ENCODE peak calls at places on chromosomes 5 and 9, in seven cellular contexts. One of them, this sample, is unnamed. For H3K27me3, the result is how much of the 10 kb centered on the place peaks cover.

GRCh38 chr9:94807556-94807955 is 81.1 kb downstream of the AOPEP start:
- DNase-seq in mammary epithelial cell: peak
- DNase-seq in heart right ventricle: no peak
- DNase-seq in H9: no peak
- DNase-seq in IMR-90: peak
- DNase-seq in effector memory CD4-positive, alpha-beta T cell: no peak
- DNase-seq in CD4-positive, alpha-beta T cell: no peak
- DNase-seq in this sample: no peak

GRCh38 chr5:175682664-175683063 is 24.8 kb downstream of the HRH2 start:
- DNase-seq in heart right ventricle: no peak
- DNase-seq in H9: no peak
- DNase-seq in CD4-positive, alpha-beta T cell: no peak
- DNase-seq in effector memory CD4-positive, alpha-beta T cell: no peak
- DNase-seq in IMR-90: no peak
- DNase-seq in mammary epithelial cell: no peak
- DNase-seq in this sample: no peak

GRCh38 chr9:83708515-83709158 is 879 bp upstream of the UBQLN1 start:
- DNase-seq in IMR-90: peak
- DNase-seq in H9: peak
- DNase-seq in effector memory CD4-positive, alpha-beta T cell: peak
- DNase-seq in heart right ventricle: peak
- DNase-seq in CD4-positive, alpha-beta T cell: peak
- DNase-seq in mammary epithelial cell: peak
- DNase-seq in this sample: peak

GRCh38 chr5:13944564-13945195 is at the start of gene DNAH5:
- DNase-seq in mammary epithelial cell: peak
- DNase-seq in IMR-90: peak
- DNase-seq in effector memory CD4-positive, alpha-beta T cell: no peak
- DNase-seq in H9: no peak
- DNase-seq in CD4-positive, alpha-beta T cell: no peak
- DNase-seq in heart right ventricle: no peak
- DNase-seq in this sample: no peak

GRCh38 chr5:59209758-59210359 is 627.0 kb downstream of the RAB3C start:
- DNase-seq in heart right ventricle: no peak
- DNase-seq in mammary epithelial cell: peak
- DNase-seq in CD4-positive, alpha-beta T cell: no peak
- DNase-seq in H9: no peak
- DNase-seq in effector memory CD4-positive, alpha-beta T cell: no peak
- DNase-seq in IMR-90: peak
- DNase-seq in this sample: no peak

GRCh38 chr5:15499528-15500325 is at the start of gene FBXL7:
- DNase-seq in CD4-positive, alpha-beta T cell: no peak
- DNase-seq in H9: peak
- DNase-seq in IMR-90: peak
- DNase-seq in mammary epithelial cell: peak
- DNase-seq in effector memory CD4-positive, alpha-beta T cell: no peak
- DNase-seq in heart right ventricle: peak
- DNase-seq in this sample: peak

GRCh38 chr5:89595065-89595464 is 712.1 kb upstream of the MEF2C start:
- DNase-seq in H9: no peak
- DNase-seq in CD4-positive, alpha-beta T cell: no peak
- DNase-seq in IMR-90: no peak
- DNase-seq in heart right ventricle: no peak
- DNase-seq in effector memory CD4-positive, alpha-beta T cell: no peak
- DNase-seq in mammary epithelial cell: no peak
- DNase-seq in this sample: no peak

GRCh38 chr5:146520731-146521130 is 4.7 kb upstream of the GPR151 start:
- DNase-seq in IMR-90: no peak
- DNase-seq in effector memory CD4-positive, alpha-beta T cell: no peak
- DNase-seq in H9: no peak
- DNase-seq in mammary epithelial cell: no peak
- DNase-seq in CD4-positive, alpha-beta T cell: no peak
- DNase-seq in heart right ventricle: no peak
- DNase-seq in this sample: no peak

GRCh38 chr5:88660947-88661869 is 221.8 kb downstream of the MEF2C start:
- DNase-seq in heart right ventricle: no peak
- DNase-seq in mammary epithelial cell: peak
- DNase-seq in IMR-90: peak
- DNase-seq in CD4-positive, alpha-beta T cell: no peak
- DNase-seq in effector memory CD4-positive, alpha-beta T cell: no peak
- DNase-seq in H9: peak
- DNase-seq in this sample: peak

GRCh38 chr5:97797994-97798451 is 615.0 kb upstream of the RIOK2 start:
- DNase-seq in CD4-positive, alpha-beta T cell: no peak
- DNase-seq in heart right ventricle: no peak
- DNase-seq in H9: no peak
- DNase-seq in mammary epithelial cell: no peak
- DNase-seq in effector memory CD4-positive, alpha-beta T cell: no peak
- DNase-seq in IMR-90: no peak
- DNase-seq in this sample: no peak

GRCh38 chr5:61163905-61164304 is 1.6 kb upstream of the SMIM15 start:
- DNase-seq in CD4-positive, alpha-beta T cell: no peak
- DNase-seq in H9: no peak
- DNase-seq in IMR-90: no peak
- DNase-seq in mammary epithelial cell: no peak
- DNase-seq in heart right ventricle: no peak
- DNase-seq in effector memory CD4-positive, alpha-beta T cell: no peak
- DNase-seq in this sample: no peak

GRCh38 chr9:131042666-131043065 is 33.7 kb downstream of the LAMC3 start:
- DNase-seq in CD4-positive, alpha-beta T cell: no peak
- DNase-seq in H9: no peak
- DNase-seq in heart right ventricle: no peak
- DNase-seq in effector memory CD4-positive, alpha-beta T cell: no peak
- DNase-seq in IMR-90: no peak
- DNase-seq in mammary epithelial cell: no peak
- DNase-seq in this sample: no peak

GRCh38 chr9:85745203-85745602 is 3.4 kb upstream of the AGTPBP1 start:
- DNase-seq in H9: no peak
- DNase-seq in IMR-90: no peak
- DNase-seq in heart right ventricle: no peak
- DNase-seq in effector memory CD4-positive, alpha-beta T cell: no peak
- DNase-seq in mammary epithelial cell: no peak
- DNase-seq in CD4-positive, alpha-beta T cell: no peak
- DNase-seq in this sample: no peak

GRCh38 chr9:85744481-85744880 is 2.7 kb upstream of the AGTPBP1 start:
- DNase-seq in mammary epithelial cell: no peak
- DNase-seq in IMR-90: no peak
- DNase-seq in H9: peak
- DNase-seq in CD4-positive, alpha-beta T cell: no peak
- DNase-seq in effector memory CD4-positive, alpha-beta T cell: no peak
- DNase-seq in heart right ventricle: no peak
- DNase-seq in this sample: no peak

GRCh38 chr9:85743290-85744128 is 1.8 kb upstream of the AGTPBP1 start:
- DNase-seq in effector memory CD4-positive, alpha-beta T cell: no peak
- DNase-seq in mammary epithelial cell: peak
- DNase-seq in heart right ventricle: no peak
- DNase-seq in IMR-90: peak
- DNase-seq in H9: peak
- DNase-seq in CD4-positive, alpha-beta T cell: no peak
- DNase-seq in this sample: peak

GRCh38 chr9:85742630-85742928 is 825 bp upstream of the AGTPBP1 start:
- DNase-seq in effector memory CD4-positive, alpha-beta T cell: no peak
- DNase-seq in IMR-90: peak
- DNase-seq in mammary epithelial cell: peak
- DNase-seq in H9: no peak
- DNase-seq in CD4-positive, alpha-beta T cell: no peak
- DNase-seq in heart right ventricle: no peak
- DNase-seq in this sample: no peak

GRCh38 chr9:85746309-85746708 is 4.6 kb upstream of the AGTPBP1 start:
- DNase-seq in CD4-positive, alpha-beta T cell: no peak
- DNase-seq in IMR-90: no peak
- DNase-seq in effector memory CD4-positive, alpha-beta T cell: no peak
- DNase-seq in mammary epithelial cell: no peak
- DNase-seq in H9: no peak
- DNase-seq in heart right ventricle: no peak
- DNase-seq in this sample: no peak
- H3K27me3 ChIP-seq in CD4-positive, alpha-beta T cell: under half
- H3K27me3 ChIP-seq in IMR-90: under half
- H3K27me3 ChIP-seq in effector memory CD4-positive, alpha-beta T cell: under half
- H3K27me3 ChIP-seq in mammary epithelial cell: under half
- H3K27me3 ChIP-seq in H9: under half
- H3K27me3 ChIP-seq in heart right ventricle: under half
- H3K27me3 ChIP-seq in this sample: under half

DNA sequence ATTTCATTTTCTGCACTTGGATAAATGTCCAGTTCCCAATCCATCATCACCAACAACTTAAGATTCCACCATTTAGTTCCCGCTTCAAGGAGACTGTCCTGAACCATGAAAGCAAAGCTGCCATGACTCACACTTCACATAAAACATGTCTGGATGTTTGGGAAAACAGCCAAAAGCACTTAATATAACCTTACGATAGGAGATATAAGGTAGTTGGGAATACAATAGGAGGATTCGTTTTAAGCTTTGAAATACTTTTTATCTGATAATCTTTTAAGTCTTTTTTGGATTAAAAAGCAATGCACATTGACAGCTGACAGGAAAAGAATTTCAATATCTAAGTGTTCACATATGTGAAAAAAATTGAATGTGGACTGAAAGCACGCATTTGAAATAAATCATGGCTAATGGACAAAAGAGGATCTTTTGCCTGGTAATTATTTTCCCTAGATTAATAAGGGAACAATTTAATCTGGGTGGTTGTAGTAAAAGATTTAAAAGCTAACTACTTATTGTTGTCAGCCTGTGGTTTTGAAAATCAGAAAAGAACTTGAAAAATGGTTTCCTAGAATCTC is 17.3 kb upstream of the TGFBI start:
- DNase-seq in CD4-positive, alpha-beta T cell: no peak
- DNase-seq in effector memory CD4-positive, alpha-beta T cell: no peak
- DNase-seq in heart right ventricle: no peak
- DNase-seq in IMR-90: peak
- DNase-seq in mammary epithelial cell: peak
- DNase-seq in H9: no peak
- DNase-seq in this sample: no peak
- H3K27ac ChIP-seq in CD4-positive, alpha-beta T cell: no peak
- H3K27ac ChIP-seq in effector memory CD4-positive, alpha-beta T cell: no peak
- H3K27ac ChIP-seq in heart right ventricle: no peak
- H3K27ac ChIP-seq in IMR-90: no peak
- H3K27ac ChIP-seq in mammary epithelial cell: peak
- H3K27ac ChIP-seq in H9: no peak
- H3K27ac ChIP-seq in this sample: no peak

GRCh38 chr5:116825486-116825885 is 250.9 kb upstream of the SEMA6A start:
- DNase-seq in effector memory CD4-positive, alpha-beta T cell: no peak
- DNase-seq in H9: no peak
- DNase-seq in heart right ventricle: no peak
- DNase-seq in CD4-positive, alpha-beta T cell: no peak
- DNase-seq in mammary epithelial cell: no peak
- DNase-seq in IMR-90: no peak
- DNase-seq in this sample: no peak

GRCh38 chr5:116834796-116835515 is 260.3 kb upstream of the SEMA6A start:
- DNase-seq in H9: no peak
- DNase-seq in CD4-positive, alpha-beta T cell: no peak
- DNase-seq in IMR-90: no peak
- DNase-seq in heart right ventricle: no peak
- DNase-seq in mammary epithelial cell: no peak
- DNase-seq in effector memory CD4-positive, alpha-beta T cell: no peak
- DNase-seq in this sample: no peak

GRCh38 chr5:116827078-116827477 is 252.5 kb upstream of the SEMA6A start:
- DNase-seq in effector memory CD4-positive, alpha-beta T cell: no peak
- DNase-seq in CD4-positive, alpha-beta T cell: no peak
- DNase-seq in heart right ventricle: no peak
- DNase-seq in mammary epithelial cell: no peak
- DNase-seq in IMR-90: no peak
- DNase-seq in H9: no peak
- DNase-seq in this sample: no peak

GRCh38 chr5:116824751-116825438 is 250.3 kb upstream of the SEMA6A start:
- DNase-seq in heart right ventricle: no peak
- DNase-seq in IMR-90: no peak
- DNase-seq in CD4-positive, alpha-beta T cell: no peak
- DNase-seq in effector memory CD4-positive, alpha-beta T cell: no peak
- DNase-seq in mammary epithelial cell: peak
- DNase-seq in H9: no peak
- DNase-seq in this sample: no peak

GRCh38 chr5:116830079-116830478 is 255.5 kb upstream of the SEMA6A start:
- DNase-seq in CD4-positive, alpha-beta T cell: no peak
- DNase-seq in heart right ventricle: no peak
- DNase-seq in mammary epithelial cell: no peak
- DNase-seq in H9: no peak
- DNase-seq in IMR-90: no peak
- DNase-seq in effector memory CD4-positive, alpha-beta T cell: no peak
- DNase-seq in this sample: no peak
- H3K27me3 ChIP-seq in CD4-positive, alpha-beta T cell: under half
- H3K27me3 ChIP-seq in heart right ventricle: under half
- H3K27me3 ChIP-seq in mammary epithelial cell: under half
- H3K27me3 ChIP-seq in H9: under half
- H3K27me3 ChIP-seq in IMR-90: under half
- H3K27me3 ChIP-seq in effector memory CD4-positive, alpha-beta T cell: under half
- H3K27me3 ChIP-seq in this sample: under half

GRCh38 chr9:136720887-136721338 is 8.5 kb downstream of the DIPK1B start:
- DNase-seq in H9: no peak
- DNase-seq in mammary epithelial cell: no peak
- DNase-seq in heart right ventricle: no peak
- DNase-seq in effector memory CD4-positive, alpha-beta T cell: no peak
- DNase-seq in IMR-90: no peak
- DNase-seq in CD4-positive, alpha-beta T cell: no peak
- DNase-seq in this sample: no peak

GRCh38 chr9:136722969-136723356 is 10.6 kb downstream of the DIPK1B start:
- DNase-seq in mammary epithelial cell: no peak
- DNase-seq in H9: no peak
- DNase-seq in effector memory CD4-positive, alpha-beta T cell: no peak
- DNase-seq in heart right ventricle: no peak
- DNase-seq in CD4-positive, alpha-beta T cell: no peak
- DNase-seq in IMR-90: no peak
- DNase-seq in this sample: peak

GRCh38 chr9:136722093-136722968 is 10.0 kb downstream of the DIPK1B start:
- DNase-seq in heart right ventricle: no peak
- DNase-seq in mammary epithelial cell: no peak
- DNase-seq in IMR-90: no peak
- DNase-seq in effector memory CD4-positive, alpha-beta T cell: no peak
- DNase-seq in CD4-positive, alpha-beta T cell: no peak
- DNase-seq in H9: no peak
- DNase-seq in this sample: peak

GRCh38 chr9:136720251-136720886 is 8.0 kb downstream of the DIPK1B start:
- DNase-seq in H9: peak
- DNase-seq in mammary epithelial cell: no peak
- DNase-seq in CD4-positive, alpha-beta T cell: no peak
- DNase-seq in heart right ventricle: peak
- DNase-seq in effector memory CD4-positive, alpha-beta T cell: no peak
- DNase-seq in IMR-90: no peak
- DNase-seq in this sample: peak

DNA sequence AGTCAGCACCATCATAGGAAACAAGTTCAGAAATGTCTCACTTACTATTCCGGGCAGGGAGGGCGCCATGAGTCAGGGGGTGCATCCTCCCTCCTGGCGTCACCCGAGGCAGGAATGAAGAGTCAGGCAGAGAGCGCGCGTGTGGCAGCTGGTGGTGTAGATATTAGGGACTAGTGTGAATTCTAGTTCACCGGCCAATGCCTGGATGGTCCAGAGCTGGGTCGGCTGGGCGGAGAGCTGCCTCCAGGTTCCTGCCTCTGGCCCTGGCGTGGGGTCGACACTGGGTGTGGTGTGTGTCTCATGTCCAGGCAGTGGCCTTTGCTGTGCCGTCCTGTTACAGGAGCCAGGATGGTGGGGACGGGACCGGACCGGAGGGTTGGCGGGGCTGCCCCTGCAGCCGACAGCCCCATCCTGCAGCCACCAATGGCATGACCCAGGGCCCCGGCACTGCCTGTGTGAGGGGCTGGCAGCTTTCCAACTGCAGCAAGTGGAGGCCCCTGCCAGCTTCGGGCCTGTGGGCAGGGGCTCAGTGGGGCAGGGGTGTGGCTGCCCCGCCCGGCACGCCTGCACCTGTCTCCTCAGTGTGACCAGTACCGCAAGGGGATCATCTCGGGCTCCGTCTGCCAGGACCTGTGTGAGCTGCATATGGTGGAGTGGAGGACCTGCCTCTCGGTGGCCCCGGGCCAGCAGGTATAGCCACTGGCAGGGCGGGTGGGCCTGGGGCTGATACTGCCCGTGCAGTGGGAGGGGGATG is 9.1 kb downstream of the DIPK1B start:
- DNase-seq in mammary epithelial cell: peak
- DNase-seq in CD4-positive, alpha-beta T cell: no peak
- DNase-seq in heart right ventricle: no peak
- DNase-seq in H9: peak
- DNase-seq in IMR-90: peak
- DNase-seq in effector memory CD4-positive, alpha-beta T cell: no peak
- DNase-seq in this sample: peak
- H3K27ac ChIP-seq in mammary epithelial cell: no peak
- H3K27ac ChIP-seq in CD4-positive, alpha-beta T cell: no peak
- H3K27ac ChIP-seq in heart right ventricle: peak
- H3K27ac ChIP-seq in H9: no peak
- H3K27ac ChIP-seq in IMR-90: no peak
- H3K27ac ChIP-seq in effector memory CD4-positive, alpha-beta T cell: no peak
- H3K27ac ChIP-seq in this sample: peak

This sample was measured in right cardiac atrium.